ENCODE peak calls at places on chromosomes 13 and 19, in five cellular contexts. R is AG09319, E is HFFc6, T is endothelial cell, V is WTC11. J is an unnamed sample.

GRCh38 chr19:14337510-14337909 is 43.7 kb upstream of the ADGRE5 start:
- DNase-seq in R (no peak), T (no peak), V (peak), E (no peak), J (peak)

GRCh38 chr13:71290963-71291937 is 575.8 kb downstream of the DACH1 start:
- DNase-seq in V (no peak), T (no peak), E (no peak), R (peak), J (no peak)

GRCh38 chr19:12984683-12985048 is 10.6 kb upstream of the NFIX start:
- DNase-seq in E (no peak), V (no peak), T (no peak), R (no peak), J (no peak)

GRCh38 chr19:5880604-5881078 is 10.3 kb upstream of the FUT5 start:
- DNase-seq in T (no peak), E (peak), V (peak), R (no peak), J (no peak)

GRCh38 chr13:30346159-30346788 is 38.9 kb upstream of the KATNAL1 start:
- DNase-seq in E (no peak), R (no peak), T (no peak), V (no peak), J (no peak)

GRCh38 chr13:58773280-58773859 is 1141.8 kb downstream of the PCDH17 start:
- DNase-seq in T (no peak), R (no peak), V (no peak), E (no peak), J (no peak)

GRCh38 chr19:18204394-18205179 is 745 bp upstream of the RAB3A start:
- DNase-seq in T (peak), V (peak), E (no peak), R (no peak), J (peak)

GRCh38 chr19:31276831-31277230 is 72.4 kb downstream of the TSHZ3 start:
- DNase-seq in R (no peak), T (no peak), V (no peak), E (no peak), J (no peak)

GRCh38 chr13:47901451-47901850 is 99.6 kb downstream of the SUCLA2 start:
- DNase-seq in R (no peak), T (no peak), V (no peak), E (no peak), J (no peak)

GRCh38 chr13:35566340-35566739 is 89.9 kb upstream of the MAB21L1 start:
- DNase-seq in V (no peak), R (no peak), E (no peak), T (no peak), J (no peak)

GRCh38 chr13:110073982-110074381 is 233.0 kb downstream of the COL4A1 start:
- DNase-seq in R (no peak), V (no peak), T (no peak), E (no peak), J (no peak)

GRCh38 chr19:681029-681626 is 4.9 kb downstream of the FSTL3 start:
- DNase-seq in R (peak), V (peak), E (no peak), T (peak), J (no peak)

GRCh38 chr19:52307275-52307674 is 10.3 kb downstream of the ZNF480 start:
- DNase-seq in E (no peak), R (no peak), V (peak), T (no peak), J (no peak)

GRCh38 chr13:105965910-105966309 is 569.6 kb downstream of the EFNB2 start:
- DNase-seq in V (no peak), R (no peak), E (no peak), T (no peak), J (no peak)

GRCh38 chr13:75101997-75102720 is 379.8 kb downstream of the TBC1D4 start:
- DNase-seq in T (no peak), R (no peak), E (peak), V (peak), J (no peak)

GRCh38 chr19:19238126-19238894 is 26.6 kb downstream of the NCAN start:
- DNase-seq in E (no peak), R (no peak), V (no peak), T (no peak), J (no peak)

GRCh38 chr13:21106089-21106488 is 44.7 kb upstream of the LATS2 start:
- DNase-seq in E (peak), V (no peak), T (no peak), R (no peak), J (no peak)

GRCh38 chr13:33251131-33251629 is 34.4 kb downstream of the STARD13 start:
- DNase-seq in R (peak), V (no peak), T (no peak), E (peak), J (no peak)

GRCh38 chr19:5624154-5624663 is 1.3 kb downstream of the SAFB start:
- DNase-seq in E (peak), T (peak), V (no peak), R (no peak), J (no peak)

GRCh38 chr13:44129418-44129817 is 244.2 kb upstream of the SERP2 start:
- DNase-seq in E (no peak), R (no peak), V (no peak), T (no peak), J (no peak)

GRCh38 chr19:1245884-1246816 is 2.2 kb upstream of the MIDN start:
- DNase-seq in V (peak), E (no peak), T (no peak), R (no peak), J (no peak)

GRCh38 chr19:17289489-17289888 is 7.8 kb downstream of the ANKLE1 start:
- DNase-seq in T (peak), E (peak), R (peak), V (peak), J (peak)

GRCh38 chr13:77061362-77061761 is 34.4 kb upstream of the FBXL3 start:
- DNase-seq in E (no peak), T (no peak), V (no peak), R (no peak), J (no peak)

GRCh38 chr13:77053192-77053591 is 26.2 kb upstream of the FBXL3 start:
- DNase-seq in R (no peak), V (no peak), E (no peak), T (no peak), J (no peak)

GRCh38 chr13:77056886-77057285 is 29.9 kb upstream of the FBXL3 start:
- DNase-seq in E (no peak), V (no peak), R (no peak), T (no peak), J (no peak)

GRCh38 chr13:77055158-77055557 is 28.2 kb upstream of the FBXL3 start:
- DNase-seq in R (no peak), V (no peak), E (no peak), T (no peak), J (no peak)

DNA sequence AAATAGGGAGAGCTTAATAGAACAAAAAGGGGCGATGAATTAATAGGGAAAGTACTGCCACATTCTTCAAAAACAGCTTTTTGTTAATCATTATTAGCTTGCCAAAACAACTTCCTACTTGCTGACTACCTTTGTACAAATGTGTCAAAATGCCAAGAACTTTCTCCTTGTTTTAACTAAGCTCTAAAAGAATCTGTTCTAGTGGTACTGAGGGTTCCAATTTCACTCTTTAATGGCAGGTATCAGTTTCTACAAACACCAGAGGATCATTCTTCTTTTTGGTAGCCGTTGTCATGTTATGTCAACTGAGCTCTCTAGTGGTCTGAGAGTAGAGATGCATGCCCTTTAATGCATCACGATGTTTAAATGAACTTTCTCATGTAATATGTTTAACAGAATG is 29.4 kb upstream of the FBXL3 start:
- DNase-seq in V (no peak), T (no peak), R (no peak), E (no peak), J (no peak)
- TF ChIP-seq CTCF in V (no peak), T (no peak), R (peak), E (no peak), J (no peak)

DNA sequence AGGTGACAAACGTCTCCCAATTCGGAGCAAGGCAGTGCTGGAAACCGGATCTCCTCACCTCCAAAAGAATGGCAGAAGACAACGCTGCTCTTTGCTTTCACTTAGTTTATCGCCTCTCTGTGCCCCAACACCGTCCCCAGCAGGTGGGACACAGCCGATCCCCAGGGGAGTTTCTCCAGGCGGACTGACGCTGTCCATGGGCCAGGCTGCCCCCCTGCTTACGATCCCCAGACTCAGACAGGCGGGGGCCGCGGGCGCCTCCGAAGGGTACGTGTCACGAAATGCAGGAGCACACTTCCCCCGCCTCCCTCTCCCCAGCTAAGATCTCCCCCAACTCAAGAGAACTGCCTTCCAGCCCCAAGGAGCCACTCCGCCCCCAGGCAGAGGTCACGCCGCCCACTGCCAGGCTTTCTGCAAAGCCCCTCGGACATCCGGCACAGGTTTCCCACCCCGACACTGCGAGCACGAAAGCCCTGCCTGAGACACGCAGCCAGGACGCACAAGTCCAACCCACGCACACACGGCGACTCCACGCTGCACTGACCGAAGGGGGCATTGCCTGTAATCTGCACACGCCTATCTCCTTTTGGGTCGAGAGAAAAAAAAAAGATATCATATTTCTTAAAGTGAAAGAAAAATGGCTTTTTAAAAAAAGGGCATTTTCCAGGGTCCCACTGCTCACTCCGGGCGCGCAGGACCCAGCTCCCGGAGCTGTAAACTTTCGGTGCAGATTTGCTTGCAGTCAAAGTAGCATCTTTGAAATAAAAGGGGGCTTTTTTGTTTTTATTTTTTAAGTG is 1.9 kb downstream of the SPRY2 start:
- DNase-seq in E (peak), R (peak), V (peak), T (peak), J (peak)
- TF ChIP-seq CTCF in E (peak), R (peak), V (no peak), T (no peak), J (peak)

DNA sequence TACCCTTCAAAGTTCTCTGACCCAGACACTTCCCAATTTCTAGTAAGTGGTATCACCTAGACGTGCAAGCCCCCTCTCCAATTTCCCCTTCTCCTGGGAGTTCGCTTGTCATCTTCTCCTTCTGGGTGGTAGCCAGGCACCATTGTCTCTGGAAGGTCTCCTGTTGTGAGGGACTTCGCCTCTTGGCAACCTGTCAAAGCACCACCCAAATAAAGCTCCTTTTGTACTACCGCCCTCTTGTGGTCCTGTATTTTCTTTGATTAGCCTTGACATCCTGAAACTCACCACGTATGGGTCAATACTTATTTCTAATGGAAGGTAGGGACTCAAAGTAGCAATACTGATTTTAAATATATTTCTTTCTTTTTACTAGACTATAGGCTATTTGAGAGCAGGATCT is 8.2 kb downstream of the GPC5 start:
- DNase-seq in E (peak), R (no peak), V (peak), T (peak), J (peak)
- TF ChIP-seq CTCF in E (peak), R (peak), V (peak), T (peak), J (peak)

GRCh38 chr19:7640803-7641202 is 3.9 kb downstream of the STXBP2 start:
- DNase-seq in E (no peak), R (no peak), T (no peak), V (no peak), J (no peak)

GRCh38 chr19:7638802-7639465 is 2.0 kb downstream of the STXBP2 start:
- DNase-seq in T (no peak), V (no peak), E (no peak), R (no peak), J (no peak)

GRCh38 chr19:7642295-7643046 is 5.6 kb downstream of the STXBP2 start:
- DNase-seq in V (no peak), E (no peak), T (no peak), R (no peak), J (no peak)

GRCh38 chr19:7639863-7640348 is 3.0 kb downstream of the STXBP2 start:
- DNase-seq in R (no peak), E (no peak), V (no peak), T (no peak), J (no peak)

DNA sequence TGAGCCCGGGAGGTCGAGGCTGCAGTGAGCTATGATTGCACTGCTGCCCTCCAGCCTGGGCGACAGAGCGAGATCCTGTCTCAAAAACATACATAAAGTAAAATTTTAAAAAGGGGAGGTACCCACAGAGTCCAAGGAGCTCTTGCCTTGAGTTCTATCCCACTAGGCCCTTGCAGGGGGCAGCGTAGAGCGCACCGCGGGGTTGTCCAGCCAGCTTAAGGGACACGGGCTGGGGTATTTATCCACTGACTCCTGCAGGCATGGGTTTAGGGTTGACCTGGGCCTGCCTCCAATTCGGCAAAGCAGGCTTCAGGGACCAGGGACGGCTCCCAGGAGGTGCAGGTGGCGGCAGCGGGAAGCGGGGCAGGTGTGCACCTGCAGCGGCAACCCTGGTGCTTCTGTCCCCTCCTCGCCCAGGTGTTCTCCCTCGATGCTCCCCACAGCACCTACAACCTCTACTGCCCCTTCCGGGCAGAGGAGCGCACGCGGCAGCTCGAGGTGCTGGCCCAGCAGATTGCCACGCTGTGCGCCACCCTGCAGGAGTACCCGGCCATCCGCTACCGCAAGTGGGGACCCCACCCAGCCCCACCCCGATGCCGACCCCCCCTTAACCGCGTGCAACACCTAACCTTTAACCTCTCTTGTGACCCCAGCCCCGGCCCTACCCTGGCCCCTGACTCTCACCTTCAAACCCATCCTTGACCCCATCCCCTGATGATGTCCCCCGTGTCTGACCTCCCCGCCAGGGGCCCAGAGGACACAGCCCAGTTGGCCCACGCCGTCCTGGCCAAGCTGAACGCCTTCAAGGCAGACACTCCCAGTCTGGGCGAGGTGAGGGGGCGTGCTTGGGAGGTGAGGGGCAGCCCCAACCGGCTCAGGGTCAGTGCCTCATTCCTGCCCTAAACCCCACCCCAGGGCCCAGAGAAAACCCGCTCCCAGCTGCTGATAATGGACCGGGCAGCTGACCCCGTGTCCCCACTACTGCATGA is 4.7 kb downstream of the STXBP2 start:
- DNase-seq in E (no peak), T (peak), V (peak), R (no peak), J (no peak)
- TF ChIP-seq CTCF in E (no peak), T (no peak), V (peak), R (no peak), J (peak)

GRCh38 chr13:24252136-24252535 is 57.2 kb upstream of the C1QTNF9 start:
- DNase-seq in T (no peak), R (no peak), E (no peak), V (no peak), J (no peak)
- TF ChIP-seq CTCF in T (no peak), R (no peak), E (no peak), V (no peak), J (no peak)

DNA sequence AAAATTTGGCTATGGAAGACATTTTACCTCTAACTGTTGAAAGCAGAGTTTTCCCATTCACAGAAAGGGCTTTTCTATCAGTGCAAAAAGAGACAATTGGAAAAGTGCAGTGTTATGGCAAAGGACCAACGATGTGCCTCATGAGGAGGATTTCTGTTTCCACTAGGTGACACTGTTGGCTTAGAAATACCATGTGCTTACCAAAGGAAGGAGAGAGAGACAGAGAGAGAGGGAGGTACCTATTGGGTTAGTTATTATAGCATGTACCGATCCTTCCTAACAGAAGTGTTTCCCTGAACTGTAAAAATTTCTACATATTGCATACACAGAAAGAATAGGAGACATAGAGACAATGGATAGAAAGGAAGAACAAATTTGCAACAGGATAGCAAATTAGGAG is 23.9 kb upstream of the PSG4 start:
- DNase-seq in R (no peak), V (no peak), E (no peak), T (no peak), J (no peak)
- TF ChIP-seq CTCF in R (peak), V (peak), E (no peak), T (no peak), J (no peak)

GRCh38 chr19:40959338-40959737 is 31.7 kb upstream of the CYP2B6 start:
- DNase-seq in E (no peak), T (no peak), R (no peak), V (no peak), J (no peak)

GRCh38 chr19:40960062-40960685 is 30.9 kb upstream of the CYP2B6 start:
- DNase-seq in T (no peak), R (no peak), V (no peak), E (no peak), J (no peak)

GRCh38 chr19:40948580-40949299 is 42.3 kb upstream of the CYP2B6 start:
- DNase-seq in R (no peak), V (no peak), T (no peak), E (no peak), J (no peak)

DNA sequence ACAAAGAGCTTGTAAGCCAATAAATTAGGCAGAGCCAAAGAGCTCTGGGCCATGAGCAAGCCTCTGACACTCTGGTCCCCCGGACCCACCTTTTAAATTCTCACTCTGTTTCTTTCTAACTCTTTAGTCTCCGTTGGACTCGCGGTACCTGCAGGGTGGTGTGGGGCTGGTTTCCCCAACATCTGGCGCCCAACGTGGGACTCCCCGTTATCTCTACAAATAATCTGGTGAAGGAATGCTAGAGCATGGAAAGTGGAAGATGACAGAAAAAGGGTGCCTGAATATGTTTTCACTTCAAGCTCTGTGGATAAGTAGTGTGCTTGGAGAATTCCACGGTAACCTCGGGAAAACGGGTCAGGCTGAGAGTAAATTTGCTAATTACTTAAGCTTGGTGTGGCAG is 36.5 kb upstream of the CYP2B6 start:
- DNase-seq in V (no peak), E (no peak), R (no peak), T (no peak), J (no peak)
- TF ChIP-seq CTCF in V (no peak), E (no peak), R (no peak), T (no peak), J (no peak)

DNA sequence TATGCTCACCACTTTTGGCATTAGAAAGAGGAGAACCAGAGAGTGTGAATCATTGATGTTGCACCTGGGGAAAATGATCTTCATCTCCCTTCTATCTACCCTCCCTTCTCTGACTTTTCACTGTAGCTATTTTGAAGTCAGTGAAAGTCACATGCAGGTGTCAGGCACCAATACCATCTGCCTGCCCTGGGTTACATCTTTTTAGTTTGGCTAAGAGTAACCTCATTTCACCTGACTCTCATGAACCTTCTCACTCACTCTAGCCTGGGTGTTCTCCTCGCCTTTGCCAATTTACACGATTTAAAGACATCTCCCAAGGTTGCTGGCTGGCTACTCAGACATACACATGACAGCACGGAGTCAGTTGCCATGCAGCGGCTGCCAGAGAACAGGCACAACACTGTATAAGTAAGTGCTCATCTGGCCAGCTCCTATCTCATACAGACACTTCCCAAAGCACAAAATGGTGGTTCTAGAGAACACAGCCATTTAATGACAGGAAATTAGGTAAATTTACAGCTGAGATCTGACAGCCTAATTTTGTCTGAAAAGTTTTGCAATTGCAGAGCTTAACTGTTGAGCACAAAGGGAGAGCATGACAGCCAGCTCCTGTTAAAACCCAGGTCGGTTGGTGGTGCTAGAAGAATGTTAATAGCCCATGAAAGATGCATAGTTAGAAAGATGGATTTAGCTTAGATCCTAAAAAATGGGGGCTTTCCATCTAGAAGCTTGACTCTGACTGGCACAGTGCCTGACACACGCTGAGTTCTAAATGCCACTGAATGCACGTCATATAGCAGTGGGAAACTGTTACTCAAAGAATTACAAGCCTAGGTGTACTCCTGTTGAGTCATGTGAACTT is 32.5 kb downstream of the LCP1 start:
- DNase-seq in E (no peak), R (no peak), T (no peak), V (no peak), J (no peak)
- TF ChIP-seq CTCF in E (no peak), R (no peak), T (no peak), V (no peak), J (no peak)